ENCODE peak calls at places on chromosomes 1 and 21, in seven cellular contexts. O, M, U, W, Z, D and J are unnamed samples.

GRCh38 chr1:9766759-9767442 is 56.9 kb downstream of the CLSTN1 start:
- DNase-seq in U (no peak), D (no peak), O (no peak), Z (no peak), M (no peak), W (no peak), J (no peak)

GRCh38 chr1:109569323-109569722 is 20.9 kb downstream of the GNAI3 start:
- DNase-seq in D (no peak), O (no peak), Z (no peak), M (no peak), U (no peak), W (no peak), J (no peak)

GRCh38 chr1:180020017-180020416 is 65.4 kb downstream of the CEP350 start:
- DNase-seq in W (no peak), D (no peak), O (no peak), U (no peak), Z (no peak), M (no peak), J (no peak)

GRCh38 chr1:25744140-25744581 is 55.8 kb upstream of the SELENON start:
- DNase-seq in U (no peak), O (peak), D (peak), Z (peak), W (peak), M (peak), J (no peak)

GRCh38 chr1:46176211-46176865 is at the start of gene P3R3URF:
- DNase-seq in M (peak), U (no peak), Z (no peak), W (no peak), D (no peak), O (no peak), J (no peak)

GRCh38 chr1:179632868-179633267 is 41.2 kb downstream of the TDRD5 start:
- DNase-seq in W (no peak), U (no peak), D (no peak), M (no peak), Z (no peak), O (no peak), J (no peak)

GRCh38 chr1:162372159-162373071 is 4.2 kb downstream of the SPATA46 start:
- DNase-seq in O (no peak), Z (no peak), U (no peak), M (no peak), W (no peak), D (peak), J (no peak)

GRCh38 chr1:12204140-12204539 is 25.7 kb upstream of the VPS13D start:
- DNase-seq in W (no peak), Z (no peak), U (peak), O (no peak), D (no peak), M (no peak), J (no peak)

GRCh38 chr1:204771358-204771757 is 85.8 kb upstream of the LRRN2 start:
- DNase-seq in U (no peak), O (no peak), Z (no peak), D (no peak), M (no peak), W (no peak), J (no peak)

GRCh38 chr1:229410692-229411433 is 23.0 kb downstream of the ACTA1 start:
- DNase-seq in D (peak), W (peak), U (no peak), Z (peak), O (no peak), M (peak), J (no peak)

GRCh38 chr1:84847253-84848247 is 45.5 kb downstream of the LPAR3 start:
- DNase-seq in D (peak), Z (peak), O (peak), W (no peak), M (peak), U (no peak), J (peak)

GRCh38 chr1:231679109-231679508 is 52.5 kb downstream of the DISC1 start:
- DNase-seq in M (no peak), O (no peak), Z (no peak), D (no peak), W (no peak), U (no peak), J (no peak)

GRCh38 chr1:215597961-215598360 is 30.9 kb downstream of the KCTD3 start:
- DNase-seq in Z (no peak), M (no peak), U (no peak), D (no peak), O (no peak), W (no peak), J (no peak)

GRCh38 chr1:220696226-220696862 is 6.2 kb downstream of the C1orf115 start:
- DNase-seq in M (no peak), O (no peak), W (no peak), U (no peak), Z (peak), D (no peak), J (no peak)

GRCh38 chr21:37219766-37220432 is 47.2 kb downstream of the VPS26C start:
- DNase-seq in U (no peak), O (no peak), D (no peak), Z (no peak), M (no peak), W (no peak), J (no peak)

GRCh38 chr1:76585980-76586674 is 281.2 kb upstream of the ST6GALNAC5 start:
- DNase-seq in W (no peak), U (no peak), M (no peak), Z (no peak), D (no peak), O (no peak), J (no peak)

GRCh38 chr1:114627107-114627506 is 42.7 kb downstream of the DENND2C start:
- DNase-seq in D (no peak), O (no peak), W (no peak), U (no peak), M (no peak), Z (no peak), J (no peak)

GRCh38 chr1:205598841-205599666 is 32.8 kb downstream of the ELK4 start:
- DNase-seq in U (no peak), O (no peak), Z (peak), W (no peak), M (peak), D (no peak), J (no peak)

GRCh38 chr1:62800825-62801306 is 16.9 kb downstream of the ATG4C start:
- DNase-seq in W (no peak), D (no peak), U (no peak), O (no peak), M (no peak), Z (no peak), J (no peak)

GRCh38 chr1:206583461-206584264 is 28.6 kb downstream of the EIF2D start:
- DNase-seq in M (peak), O (peak), Z (peak), U (peak), W (peak), D (peak), J (peak)

GRCh38 chr1:68141801-68142440 is 90.4 kb downstream of the WLS start:
- DNase-seq in D (no peak), Z (no peak), U (no peak), W (no peak), O (no peak), M (no peak), J (no peak)

GRCh38 chr21:43703068-43703880 is 15.7 kb upstream of the PDXK start:
- DNase-seq in U (peak), Z (no peak), W (peak), D (peak), O (no peak), M (no peak), J (no peak)

GRCh38 chr21:45819478-45820170 is 161.9 kb upstream of the COL6A1 start:
- DNase-seq in W (no peak), Z (no peak), D (no peak), O (no peak), M (peak), U (no peak), J (no peak)

GRCh38 chr1:40840526-40841323 is 21.4 kb downstream of the CITED4 start:
- DNase-seq in M (no peak), D (peak), W (no peak), U (no peak), O (no peak), Z (no peak), J (no peak)

GRCh38 chr1:205488074-205488723 is 16.3 kb upstream of the CDK18 start:
- DNase-seq in O (no peak), U (peak), M (no peak), W (peak), Z (peak), D (peak), J (no peak)

GRCh38 chr1:78833491-78833890 is 173.0 kb downstream of the ADGRL4 start:
- DNase-seq in Z (no peak), W (no peak), D (no peak), M (no peak), U (no peak), O (no peak), J (no peak)

GRCh38 chr1:168053681-168054080 is 83.0 kb downstream of the GPR161 start:
- DNase-seq in Z (no peak), D (no peak), U (no peak), O (no peak), M (no peak), W (no peak), J (no peak)

GRCh38 chr1:203507227-203507626 is 13.3 kb downstream of the OPTC start:
- DNase-seq in M (no peak), U (no peak), W (no peak), Z (no peak), O (no peak), D (no peak), J (no peak)

GRCh38 chr1:203144661-203145060 is 17.1 kb downstream of the ADORA1 start:
- DNase-seq in D (no peak), U (no peak), O (no peak), M (no peak), Z (no peak), W (no peak), J (no peak)

GRCh38 chr1:171345536-171345935 is 31.6 kb downstream of the FMO4 start:
- DNase-seq in M (no peak), Z (no peak), D (no peak), W (no peak), U (no peak), O (no peak), J (no peak)

GRCh38 chr21:41846033-41846317 is 33.2 kb downstream of the PRDM15 start:
- DNase-seq in D (no peak), O (no peak), Z (no peak), M (no peak), U (no peak), W (no peak), J (no peak)

GRCh38 chr1:32742132-32742947 is 39.8 kb upstream of the SYNC start:
- DNase-seq in Z (no peak), O (no peak), D (no peak), W (peak), U (no peak), M (no peak), J (peak)

GRCh38 chr1:93442276-93442675 is 5.6 kb upstream of the FNBP1L start:
- DNase-seq in D (peak), U (no peak), M (no peak), O (no peak), Z (peak), W (no peak), J (no peak)

GRCh38 chr1:207754011-207754410 is 2.2 kb downstream of the CD46 start:
- DNase-seq in M (no peak), O (no peak), U (no peak), D (no peak), Z (no peak), W (no peak), J (no peak)

GRCh38 chr1:222106369-222106768 is 364.5 kb upstream of the DUSP10 start:
- DNase-seq in W (peak), U (no peak), D (no peak), Z (no peak), M (no peak), O (no peak), J (no peak)

GRCh38 chr1:34754878-34755637 is at the start of gene GJB5:
- DNase-seq in Z (no peak), U (no peak), W (peak), D (no peak), O (no peak), M (no peak), J (no peak)

GRCh38 chr1:76278711-76279386 is 204.3 kb downstream of the ST6GALNAC3 start:
- DNase-seq in Z (no peak), O (no peak), D (no peak), W (no peak), U (no peak), M (no peak), J (no peak)

GRCh38 chr1:217493290-217493689 is 137.6 kb downstream of the GPATCH2 start:
- DNase-seq in M (no peak), O (no peak), W (no peak), D (no peak), Z (no peak), U (no peak), J (no peak)

GRCh38 chr1:20603473-20604464 is 14.9 kb downstream of the CDA start:
- DNase-seq in Z (no peak), W (no peak), U (no peak), M (no peak), D (no peak), O (no peak), J (no peak)

GRCh38 chr1:20600156-20600555 is 11.3 kb downstream of the CDA start:
- DNase-seq in Z (no peak), M (no peak), O (no peak), U (no peak), W (no peak), D (no peak), J (no peak)

GRCh38 chr1:20602851-20603450 is 14.1 kb downstream of the CDA start:
- DNase-seq in U (no peak), O (no peak), D (no peak), Z (no peak), W (no peak), M (no peak), J (no peak)

GRCh38 chr1:20604678-20605077 is 15.8 kb downstream of the CDA start:
- DNase-seq in W (no peak), U (no peak), D (no peak), Z (no peak), M (no peak), O (no peak), J (no peak)

GRCh38 chr1:20601123-20601825 is 12.4 kb downstream of the CDA start:
- DNase-seq in M (no peak), D (peak), W (no peak), Z (no peak), O (no peak), U (no peak), J (no peak)
- TF ChIP-seq CTCF in M (no peak), D (no peak), W (no peak), Z (no peak), O (no peak), U (no peak), J (no peak)

GRCh38 chr1:186297439-186297838 is 77.6 kb downstream of the TPR start:
- DNase-seq in D (no peak), Z (no peak), W (no peak), O (no peak), M (no peak), U (no peak), J (no peak)
- TF ChIP-seq CTCF in D (no peak), Z (no peak), W (no peak), O (no peak), M (no peak), U (no peak), J (no peak)

DNA sequence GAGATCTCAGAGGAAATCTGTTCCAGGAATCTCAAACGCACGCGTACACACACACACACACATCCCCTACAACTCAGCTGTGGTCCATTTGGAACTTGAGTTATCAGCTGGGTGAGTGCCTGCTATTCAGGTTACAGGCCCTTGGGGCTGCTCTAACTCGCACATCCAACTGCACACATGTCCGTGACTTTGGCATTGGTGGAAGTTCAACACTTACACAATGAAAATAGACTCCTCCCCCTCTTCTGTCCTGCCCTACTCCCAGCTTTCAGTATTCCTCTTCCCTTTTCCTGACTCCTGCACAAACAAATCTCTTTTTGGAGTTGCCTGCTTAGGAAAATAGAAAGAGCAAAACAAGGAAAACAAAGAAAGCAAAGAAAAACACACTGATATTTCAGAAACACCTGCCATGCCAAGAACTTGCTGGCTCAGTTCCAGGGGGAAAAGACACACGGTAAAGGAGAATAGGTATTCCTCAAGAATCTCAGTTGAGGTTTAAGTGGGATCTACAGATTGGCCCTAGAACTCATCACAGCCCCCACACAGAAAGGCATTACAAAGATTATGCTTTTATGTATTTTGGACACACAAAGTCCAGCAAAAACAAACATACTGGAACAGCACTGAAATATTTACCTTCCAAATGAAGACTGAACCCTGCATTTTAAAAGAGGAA is 140.8 kb downstream of the TGFBR3 start:
- DNase-seq in W (no peak), O (peak), Z (no peak), M (no peak), U (no peak), D (no peak), J (no peak)
- TF ChIP-seq CTCF in W (no peak), O (peak), Z (no peak), M (no peak), U (no peak), D (no peak), J (no peak)

DNA sequence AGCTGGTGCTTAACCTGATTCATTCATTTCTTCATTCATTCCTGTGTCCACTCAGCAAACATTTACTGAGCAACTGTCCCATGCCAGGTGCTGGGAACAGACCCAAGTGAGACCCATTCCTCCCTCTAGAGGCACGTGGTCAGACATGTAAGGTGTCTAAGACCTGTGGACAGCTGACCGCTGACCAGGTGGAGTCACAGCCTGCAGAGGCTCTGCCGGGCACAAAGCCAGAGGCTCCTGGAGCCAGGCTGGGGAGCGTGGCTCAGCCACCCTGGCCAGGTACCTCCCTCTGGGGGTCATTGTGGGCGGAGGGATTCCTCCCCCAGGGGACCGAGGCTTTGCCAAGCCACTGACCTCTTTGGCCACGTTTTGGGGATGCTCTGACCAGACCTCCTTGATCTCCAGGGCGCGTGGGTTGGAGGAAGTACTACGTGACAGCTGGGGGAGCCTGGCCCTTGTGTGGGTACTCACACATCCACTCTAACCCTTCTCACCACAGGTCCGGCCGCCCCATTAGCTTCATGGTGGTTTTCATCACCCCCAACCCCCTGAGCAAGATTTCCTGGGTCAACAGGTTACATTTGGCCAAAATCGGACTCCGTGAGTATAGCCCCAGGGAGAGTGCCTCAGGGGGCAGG is 100.3 kb downstream of the ARHGEF10L start:
- DNase-seq in M (no peak), U (no peak), Z (no peak), W (no peak), O (no peak), D (no peak), J (no peak)
- TF ChIP-seq CTCF in M (no peak), U (no peak), Z (no peak), W (no peak), O (no peak), D (no peak), J (no peak)

GRCh38 chr1:110672753-110673108 is 2.0 kb downstream of the KCNA3 start:
- DNase-seq in U (peak), O (no peak), Z (no peak), W (no peak), M (no peak), D (no peak), J (no peak)

GRCh38 chr1:110673197-110673701 is 1.5 kb downstream of the KCNA3 start:
- DNase-seq in W (no peak), O (no peak), M (peak), U (no peak), Z (no peak), D (no peak), J (no peak)

GRCh38 chr1:110675060-110675791 is 486 bp upstream of the KCNA3 start:
- DNase-seq in O (no peak), D (no peak), Z (no peak), W (peak), U (no peak), M (peak), J (no peak)

GRCh38 chr1:110673805-110674336 is 869 bp downstream of the KCNA3 start:
- DNase-seq in U (no peak), D (no peak), W (no peak), M (no peak), O (no peak), Z (no peak), J (no peak)

DNA sequence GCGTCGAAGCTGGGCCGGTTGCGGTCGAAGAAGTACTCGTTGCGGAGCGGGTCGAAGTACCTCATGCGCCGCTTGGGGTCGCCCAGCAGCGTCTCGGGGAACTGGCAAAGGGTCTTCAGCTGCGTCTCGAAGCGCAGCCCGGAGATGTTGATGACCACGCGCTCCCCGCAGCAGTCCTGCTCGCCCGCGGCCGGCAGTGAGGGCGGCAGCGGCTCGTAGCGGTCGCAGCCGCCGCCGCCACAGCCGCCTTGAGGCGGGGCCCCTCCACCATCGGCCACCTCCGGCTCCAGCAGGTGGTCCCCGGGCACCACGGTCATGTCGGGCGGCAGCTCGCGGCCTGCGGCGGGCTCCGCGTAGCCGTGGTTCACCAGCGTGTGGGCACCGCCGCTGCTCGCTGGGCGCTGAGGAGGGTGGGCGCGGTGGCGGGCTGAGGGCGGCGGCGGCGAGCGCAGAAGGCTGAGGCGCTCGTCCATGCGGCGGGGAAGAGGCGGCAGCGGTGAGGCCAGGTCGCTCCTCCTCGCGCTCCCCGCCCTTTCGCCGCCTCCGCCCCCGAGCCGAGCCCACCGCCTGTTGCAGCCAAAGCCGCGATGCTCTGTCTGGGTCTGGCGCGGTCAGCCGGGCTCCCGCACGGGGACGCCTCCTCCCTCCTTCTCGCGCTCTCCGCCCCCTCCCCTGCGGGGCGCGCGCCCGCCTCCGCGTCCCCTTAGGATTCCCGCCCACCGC is at the start of gene KCNA3:
- DNase-seq in D (no peak), O (no peak), W (peak), M (peak), U (peak), Z (no peak), J (peak)
- TF ChIP-seq CTCF in D (no peak), O (no peak), W (no peak), M (no peak), U (peak), Z (no peak), J (no peak)

GRCh38 chr1:39501666-39502065 is 10.2 kb downstream of the BMP8A start:
- DNase-seq in D (no peak), O (no peak), U (no peak), Z (no peak), M (no peak), W (no peak), J (no peak)
- TF ChIP-seq CTCF in D (no peak), O (no peak), U (no peak), Z (no peak), M (no peak), W (no peak), J (no peak)